ENCODE peak calls at places on chromosomes 16 and 17, in four cellular contexts. C is A549, S is GM12878, H is neural progenitor cell. U is an unnamed sample.

GRCh38 chr17:31787857-31788570 is 71.0 kb downstream of the COPRS start:
- DNase-seq in C (no peak), S (no peak), H (no peak), U (no peak)

GRCh38 chr16:17724242-17724898 is 253.6 kb upstream of the XYLT1 start:
- DNase-seq in C (no peak), S (no peak), H (no peak), U (no peak)

GRCh38 chr17:75614006-75614405 is 19.2 kb upstream of the SMIM5 start:
- DNase-seq in C (no peak), S (no peak), H (peak), U (no peak)

GRCh38 chr16:72094266-72094610 is 591 bp downstream of the DHX38 start:
- DNase-seq in C (no peak), S (no peak), H (peak), U (peak)

GRCh38 chr16:86080982-86081381 is 182.0 kb downstream of the IRF8 start:
- DNase-seq in C (no peak), S (no peak), H (no peak), U (no peak)

GRCh38 chr17:57537524-57538410 is 207.3 kb downstream of the CCDC182 start:
- DNase-seq in C (no peak), S (no peak), H (peak), U (no peak)

GRCh38 chr17:66711936-66712335 is 123.0 kb upstream of the CACNG5 start:
- DNase-seq in C (no peak), S (no peak), H (no peak), U (no peak)

GRCh38 chr17:76542566-76542971 is 2.7 kb downstream of the PRCD start:
- DNase-seq in C (no peak), S (no peak), H (no peak), U (no peak)

GRCh38 chr16:30927789-30928378 is 4.5 kb downstream of the FBXL19 start:
- DNase-seq in C (peak), S (peak), H (peak), U (peak)

GRCh38 chr17:64216030-64216384 is 47.1 kb downstream of the TEX2 start:
- DNase-seq in C (no peak), S (no peak), H (no peak), U (no peak)

GRCh38 chr17:57357392-57357784 is 101.1 kb downstream of the MSI2 start:
- DNase-seq in C (no peak), S (no peak), H (no peak), U (no peak)

GRCh38 chr16:74740795-74741304 is 33.8 kb downstream of the FA2H start:
- DNase-seq in C (peak), S (no peak), H (no peak), U (no peak)

GRCh38 chr17:6020376-6021010 is 49.7 kb upstream of the WSCD1 start:
- DNase-seq in C (no peak), S (no peak), H (no peak), U (no peak)

DNA sequence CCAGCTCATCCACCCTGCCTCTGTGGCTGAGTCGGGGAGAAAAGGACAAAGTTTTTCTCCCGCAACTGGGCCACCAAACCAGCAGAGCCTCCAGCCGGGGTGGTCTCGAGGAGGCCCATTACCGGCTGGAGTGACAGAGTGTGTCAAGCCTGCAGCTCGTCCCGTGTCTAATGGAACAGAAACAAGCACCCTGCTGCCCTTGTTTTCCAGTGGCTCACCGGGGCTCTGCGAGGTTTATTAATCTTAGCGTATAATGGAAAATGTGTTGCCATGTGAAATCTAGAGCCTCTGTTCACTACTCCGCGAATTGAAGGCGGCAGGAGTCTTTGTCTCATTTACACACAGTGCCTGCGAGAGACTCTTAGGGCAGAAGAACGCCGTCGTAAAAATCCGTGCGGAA is 468.3 kb downstream of the WWOX start:
- DNase-seq in C (no peak), S (no peak), H (no peak), U (no peak)
- H3K4me3 ChIP-seq in C (no peak), S (no peak), H (no peak), U (no peak)

DNA sequence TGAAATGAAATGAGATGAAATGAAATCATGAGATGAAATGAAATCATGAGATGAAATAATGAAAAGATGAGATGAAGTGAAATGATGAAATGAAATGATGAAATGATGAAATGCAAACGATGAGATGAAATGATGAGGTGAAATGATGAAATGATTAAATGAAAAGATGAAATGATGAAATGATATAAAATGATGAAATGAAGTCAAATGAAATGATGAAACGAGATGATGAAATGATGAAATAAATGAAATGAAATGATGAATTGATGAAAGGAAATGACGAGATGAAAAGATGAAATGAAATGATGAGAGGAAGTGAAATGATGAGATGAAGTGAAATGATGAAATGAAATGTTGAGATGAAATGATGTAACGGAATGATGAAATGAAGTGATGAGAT is 595.6 kb downstream of the TP53TG3F start:
- DNase-seq in C (no peak), S (no peak), H (no peak), U (no peak)
- H3K4me3 ChIP-seq in C (no peak), S (no peak), H (no peak), U (no peak)

GRCh38 chr16:47493358-47494337 is 32.5 kb downstream of the PHKB start:
- DNase-seq in C (no peak), S (peak), H (no peak), U (no peak)
- H3K4me3 ChIP-seq in C (no peak), S (peak), H (no peak), U (no peak)

GRCh38 chr17:39166437-39167335 is 725 bp upstream of the ARL5C start:
- DNase-seq in C (no peak), S (no peak), H (no peak), U (no peak)
- H3K4me3 ChIP-seq in C (no peak), S (no peak), H (no peak), U (no peak)

U was measured in A673.